ENCODE peak calls at places on chromosomes 6 and 20, in five cellular contexts. One of them, this sample, is unnamed.

GRCh38 chr6:45607818-45608217 is 230.1 kb upstream of the SUPT3H start:
- DNase-seq in gastrocnemius medialis: no peak
- DNase-seq in kidney epithelial cell: no peak
- DNase-seq in cardiac fibroblast: peak; percentile 61
- DNase-seq in dermis blood vessel endothelial cell: no peak
- DNase-seq in this sample: no peak

GRCh38 chr6:76752841-76753240 is 680.4 kb upstream of the IMPG1 start:
- DNase-seq in gastrocnemius medialis: no peak
- DNase-seq in kidney epithelial cell: no peak
- DNase-seq in cardiac fibroblast: no peak
- DNase-seq in dermis blood vessel endothelial cell: no peak
- DNase-seq in this sample: no peak

GRCh38 chr6:90375681-90376439 is 79.2 kb upstream of the BACH2 start:
- DNase-seq in gastrocnemius medialis: no peak
- DNase-seq in kidney epithelial cell: no peak
- DNase-seq in cardiac fibroblast: peak; percentile 34
- DNase-seq in dermis blood vessel endothelial cell: no peak
- DNase-seq in this sample: no peak

GRCh38 chr20:56439784-56440291 is 27.8 kb downstream of the CASS4 start:
- DNase-seq in gastrocnemius medialis: no peak
- DNase-seq in kidney epithelial cell: peak; percentile 23
- DNase-seq in cardiac fibroblast: peak; percentile 99
- DNase-seq in dermis blood vessel endothelial cell: peak; percentile 57
- DNase-seq in this sample: no peak

GRCh38 chr6:139927236-139927635 is 552.8 kb upstream of the CITED2 start:
- DNase-seq in gastrocnemius medialis: no peak
- DNase-seq in kidney epithelial cell: no peak
- DNase-seq in cardiac fibroblast: peak; percentile 87
- DNase-seq in dermis blood vessel endothelial cell: peak; percentile 35
- DNase-seq in this sample: no peak

GRCh38 chr20:10843161-10843711 is 169.4 kb upstream of the JAG1 start:
- DNase-seq in gastrocnemius medialis: no peak
- DNase-seq in kidney epithelial cell: no peak
- DNase-seq in cardiac fibroblast: no peak
- DNase-seq in dermis blood vessel endothelial cell: no peak
- DNase-seq in this sample: no peak

GRCh38 chr6:151783692-151784091 is 23.8 kb upstream of the ESR1 start:
- DNase-seq in gastrocnemius medialis: no peak
- DNase-seq in kidney epithelial cell: no peak
- DNase-seq in cardiac fibroblast: no peak
- DNase-seq in dermis blood vessel endothelial cell: no peak
- DNase-seq in this sample: no peak

GRCh38 chr6:139330841-139331500 is 39.2 kb upstream of the TXLNB start:
- DNase-seq in gastrocnemius medialis: no peak
- DNase-seq in kidney epithelial cell: no peak
- DNase-seq in cardiac fibroblast: peak; percentile 32
- DNase-seq in dermis blood vessel endothelial cell: no peak
- DNase-seq in this sample: no peak

GRCh38 chr20:50628326-50628725 is 63.0 kb downstream of the RIPOR3 start:
- DNase-seq in gastrocnemius medialis: no peak
- DNase-seq in kidney epithelial cell: no peak
- DNase-seq in cardiac fibroblast: no peak
- DNase-seq in dermis blood vessel endothelial cell: no peak
- DNase-seq in this sample: no peak

GRCh38 chr6:14472964-14473363 is 355.4 kb downstream of the CD83 start:
- DNase-seq in gastrocnemius medialis: no peak
- DNase-seq in kidney epithelial cell: no peak
- DNase-seq in cardiac fibroblast: peak; percentile 44
- DNase-seq in dermis blood vessel endothelial cell: no peak
- DNase-seq in this sample: no peak

GRCh38 chr6:44801188-44801587 is 413.7 kb downstream of the CDC5L start:
- DNase-seq in gastrocnemius medialis: no peak
- DNase-seq in kidney epithelial cell: no peak
- DNase-seq in cardiac fibroblast: no peak
- DNase-seq in dermis blood vessel endothelial cell: no peak
- DNase-seq in this sample: no peak

GRCh38 chr6:137291441-137291840 is 72.3 kb upstream of the IFNGR1 start:
- DNase-seq in gastrocnemius medialis: peak; percentile 19
- DNase-seq in kidney epithelial cell: no peak
- DNase-seq in cardiac fibroblast: peak; percentile 71
- DNase-seq in dermis blood vessel endothelial cell: peak; percentile 56
- DNase-seq in this sample: no peak

GRCh38 chr6:131225127-131225526 is 89.9 kb downstream of the AKAP7 start:
- DNase-seq in gastrocnemius medialis: no peak
- DNase-seq in kidney epithelial cell: no peak
- DNase-seq in cardiac fibroblast: no peak
- DNase-seq in dermis blood vessel endothelial cell: no peak
- DNase-seq in this sample: no peak

GRCh38 chr6:8082954-8083858 is 19.0 kb upstream of the BLOC1S5 start:
- DNase-seq in gastrocnemius medialis: no peak
- DNase-seq in kidney epithelial cell: peak; percentile 74
- DNase-seq in cardiac fibroblast: peak; percentile 69
- DNase-seq in dermis blood vessel endothelial cell: peak; percentile 89
- DNase-seq in this sample: no peak

GRCh38 chr6:116419069-116419468 is 42.1 kb upstream of the CALHM6 start:
- DNase-seq in gastrocnemius medialis: no peak
- DNase-seq in kidney epithelial cell: no peak
- DNase-seq in cardiac fibroblast: no peak
- DNase-seq in dermis blood vessel endothelial cell: no peak
- DNase-seq in this sample: no peak

GRCh38 chr20:5039255-5039657 is 37.9 kb upstream of the SLC23A2 start:
- DNase-seq in gastrocnemius medialis: no peak
- DNase-seq in kidney epithelial cell: no peak
- DNase-seq in cardiac fibroblast: no peak
- DNase-seq in dermis blood vessel endothelial cell: no peak
- DNase-seq in this sample: no peak

GRCh38 chr6:22383016-22383415 is 86.2 kb upstream of the PRL start:
- DNase-seq in gastrocnemius medialis: no peak
- DNase-seq in kidney epithelial cell: no peak
- DNase-seq in cardiac fibroblast: no peak
- DNase-seq in dermis blood vessel endothelial cell: no peak
- DNase-seq in this sample: no peak

GRCh38 chr20:58053391-58054055 is 174.9 kb downstream of the ANKRD60 start:
- DNase-seq in gastrocnemius medialis: no peak
- DNase-seq in kidney epithelial cell: no peak
- DNase-seq in cardiac fibroblast: no peak
- DNase-seq in dermis blood vessel endothelial cell: no peak
- DNase-seq in this sample: no peak

GRCh38 chr6:111761783-111762312 is 111.4 kb downstream of the FYN start:
- DNase-seq in gastrocnemius medialis: no peak
- DNase-seq in kidney epithelial cell: no peak
- DNase-seq in cardiac fibroblast: no peak
- DNase-seq in dermis blood vessel endothelial cell: no peak
- DNase-seq in this sample: no peak

GRCh38 chr6:113344969-113345368 is 512.2 kb upstream of the MARCKS start:
- DNase-seq in gastrocnemius medialis: no peak
- DNase-seq in kidney epithelial cell: no peak
- DNase-seq in cardiac fibroblast: no peak
- DNase-seq in dermis blood vessel endothelial cell: no peak
- DNase-seq in this sample: no peak

GRCh38 chr20:1946442-1946761 is 47.5 kb downstream of the PDYN start:
- DNase-seq in gastrocnemius medialis: no peak
- DNase-seq in kidney epithelial cell: no peak
- DNase-seq in cardiac fibroblast: no peak
- DNase-seq in dermis blood vessel endothelial cell: no peak
- DNase-seq in this sample: no peak

GRCh38 chr6:159169193-159169555 is at the start of gene FNDC1:
- DNase-seq in gastrocnemius medialis: no peak
- DNase-seq in kidney epithelial cell: no peak
- DNase-seq in cardiac fibroblast: peak; percentile 21
- DNase-seq in dermis blood vessel endothelial cell: peak; percentile 20
- DNase-seq in this sample: no peak

GRCh38 chr6:100305237-100305869 is 159.4 kb downstream of the SIM1 start:
- DNase-seq in gastrocnemius medialis: no peak
- DNase-seq in kidney epithelial cell: no peak
- DNase-seq in cardiac fibroblast: no peak
- DNase-seq in dermis blood vessel endothelial cell: no peak
- DNase-seq in this sample: no peak

GRCh38 chr6:156543431-156543830 is 233.7 kb upstream of the ARID1B start:
- DNase-seq in gastrocnemius medialis: no peak
- DNase-seq in kidney epithelial cell: no peak
- DNase-seq in cardiac fibroblast: no peak
- DNase-seq in dermis blood vessel endothelial cell: no peak
- DNase-seq in this sample: no peak

GRCh38 chr6:125732398-125732797 is 17.0 kb upstream of the HEY2 start:
- DNase-seq in gastrocnemius medialis: no peak
- DNase-seq in kidney epithelial cell: no peak
- DNase-seq in cardiac fibroblast: no peak
- DNase-seq in dermis blood vessel endothelial cell: no peak
- DNase-seq in this sample: no peak

GRCh38 chr6:37103169-37104039 is 66.5 kb upstream of the PIM1 start:
- DNase-seq in gastrocnemius medialis: peak; percentile 93
- DNase-seq in kidney epithelial cell: no peak
- DNase-seq in cardiac fibroblast: peak; percentile 55
- DNase-seq in dermis blood vessel endothelial cell: peak; percentile 65
- DNase-seq in this sample: no peak

GRCh38 chr6:51579013-51579412 is 508.4 kb downstream of the PKHD1 start:
- DNase-seq in gastrocnemius medialis: no peak
- DNase-seq in kidney epithelial cell: no peak
- DNase-seq in cardiac fibroblast: no peak
- DNase-seq in dermis blood vessel endothelial cell: no peak
- DNase-seq in this sample: no peak

GRCh38 chr20:35387334-35387733 is 24.4 kb downstream of the UQCC1 start:
- DNase-seq in gastrocnemius medialis: no peak
- DNase-seq in kidney epithelial cell: no peak
- DNase-seq in cardiac fibroblast: peak; percentile 64
- DNase-seq in dermis blood vessel endothelial cell: no peak
- DNase-seq in this sample: no peak

GRCh38 chr6:108168980-108169800 is 3.4 kb downstream of the NR2E1 start:
- DNase-seq in gastrocnemius medialis: no peak
- DNase-seq in kidney epithelial cell: no peak
- DNase-seq in cardiac fibroblast: no peak
- DNase-seq in dermis blood vessel endothelial cell: no peak
- DNase-seq in this sample: no peak

GRCh38 chr6:125718109-125718508 is 31.3 kb upstream of the HEY2 start:
- DNase-seq in gastrocnemius medialis: no peak
- DNase-seq in kidney epithelial cell: no peak
- DNase-seq in cardiac fibroblast: no peak
- DNase-seq in dermis blood vessel endothelial cell: no peak
- DNase-seq in this sample: no peak

GRCh38 chr6:37965964-37966676 is 146.6 kb downstream of the ZFAND3 start:
- DNase-seq in gastrocnemius medialis: no peak
- DNase-seq in kidney epithelial cell: peak; percentile 67
- DNase-seq in cardiac fibroblast: peak; percentile 13
- DNase-seq in dermis blood vessel endothelial cell: peak; percentile 53
- DNase-seq in this sample: no peak

GRCh38 chr6:161152904-161153662 is 120.8 kb downstream of the AGPAT4 start:
- DNase-seq in gastrocnemius medialis: no peak
- DNase-seq in kidney epithelial cell: no peak
- DNase-seq in cardiac fibroblast: peak; percentile 15
- DNase-seq in dermis blood vessel endothelial cell: peak; percentile 40
- DNase-seq in this sample: no peak

GRCh38 chr6:122696079-122696478 is 83.4 kb upstream of the FABP7 start:
- DNase-seq in gastrocnemius medialis: no peak
- DNase-seq in kidney epithelial cell: peak; percentile 80
- DNase-seq in cardiac fibroblast: peak; percentile 43
- DNase-seq in dermis blood vessel endothelial cell: peak; percentile 54
- DNase-seq in this sample: no peak

GRCh38 chr6:99501762-99502161 is 13.5 kb downstream of the USP45 start:
- DNase-seq in gastrocnemius medialis: no peak
- DNase-seq in kidney epithelial cell: no peak
- DNase-seq in cardiac fibroblast: no peak
- DNase-seq in dermis blood vessel endothelial cell: no peak
- DNase-seq in this sample: no peak

GRCh38 chr6:44915111-44915510 is 413.0 kb upstream of the RUNX2 start:
- DNase-seq in gastrocnemius medialis: no peak
- DNase-seq in kidney epithelial cell: no peak
- DNase-seq in cardiac fibroblast: no peak
- DNase-seq in dermis blood vessel endothelial cell: no peak
- DNase-seq in this sample: no peak

GRCh38 chr20:42936482-42936881 is 253.2 kb downstream of the PTPRT start:
- DNase-seq in gastrocnemius medialis: no peak
- DNase-seq in kidney epithelial cell: no peak
- DNase-seq in cardiac fibroblast: no peak
- DNase-seq in dermis blood vessel endothelial cell: no peak
- DNase-seq in this sample: no peak

GRCh38 chr6:152173321-152173720 is 365.8 kb downstream of the ESR1 start:
- DNase-seq in gastrocnemius medialis: peak; percentile 56
- DNase-seq in kidney epithelial cell: no peak
- DNase-seq in cardiac fibroblast: no peak
- DNase-seq in dermis blood vessel endothelial cell: no peak
- DNase-seq in this sample: no peak

GRCh38 chr20:38229376-38230252 is 30.9 kb downstream of the KIAA1755 start:
- DNase-seq in gastrocnemius medialis: no peak
- DNase-seq in kidney epithelial cell: no peak
- DNase-seq in cardiac fibroblast: peak; percentile 52
- DNase-seq in dermis blood vessel endothelial cell: peak; percentile 66
- DNase-seq in this sample: no peak